ENCODE peak calls at places on chromosomes 13 and 19, in ten cellular contexts. W is T-helper 17 cell; A is stimulated activated CD4-positive, alpha-beta T cell treated with anti-CD3 and anti-CD28 coated beads, TNF-alpha, amount 100 ng/mL, for 1 hour; C is CD8-positive, alpha-beta memory T cell; E is brain pericyte; S is CD4-positive, alpha-beta T cell; K is activated naive CD4-positive, alpha-beta T cell treated with anti-CD3 and anti-CD28 coated beads, Interleukin-2, amount 10 ng/mL, durations not matched to agents 7 days and 5 days; T is activated B cell treated with CpG ODN at 0.5 μM for 24 hours; J is NCI-H345; N is activated T-helper 1 cell treated with Interleukin-2 at 50 U/mL for 16 hours. Z is an unnamed sample.

GRCh38 chr13:62014299-62014698 is 598.6 kb upstream of the PCDH20 start:
- DNase-seq in S (no peak), T (no peak), N (no peak), J (peak; percentile 43), E (no peak), A (no peak), K (no peak), W (no peak), C (no peak), Z (no peak)

GRCh38 chr19:21134934-21135366 is 6.9 kb upstream of the ZNF431 start:
- DNase-seq in W (no peak), S (no peak), K (no peak), J (no peak), N (no peak), E (no peak), T (no peak), C (no peak), A (no peak), Z (no peak)

GRCh38 chr19:19192910-19193423 is 909 bp downstream of the RFXANK start:
- DNase-seq in C (no peak), T (no peak), W (no peak), E (no peak), N (no peak), J (no peak), A (no peak), K (no peak), S (no peak), Z (no peak)

GRCh38 chr19:13154241-13154778 is 4.1 kb downstream of the IER2 start:
- DNase-seq in S (peak; percentile 47), J (no peak), W (no peak), K (peak; percentile 73), A (peak; percentile 42), T (peak; percentile 44), E (no peak), N (no peak), C (peak; percentile 51), Z (no peak)

GRCh38 chr19:5086725-5087439 is 118.0 kb downstream of the KDM4B start:
- DNase-seq in E (no peak), N (no peak), K (no peak), W (no peak), J (peak; percentile 49), S (no peak), T (no peak), C (no peak), A (no peak), Z (no peak)

GRCh38 chr19:55927991-55928390 is 4.1 kb downstream of the NLRP13 start:
- DNase-seq in C (no peak), K (no peak), N (no peak), S (no peak), W (no peak), T (no peak), J (no peak), E (no peak), A (no peak), Z (no peak)

GRCh38 chr13:98202026-98202425 is 25.0 kb upstream of the RNF113B start:
- DNase-seq in T (no peak), E (no peak), J (peak; percentile 18), S (no peak), C (no peak), A (no peak), N (no peak), W (no peak), K (no peak), Z (no peak)

GRCh38 chr19:48915757-48916156 is 15.6 kb downstream of the NUCB1 start:
- DNase-seq in K (no peak), E (no peak), A (no peak), W (no peak), T (no peak), C (no peak), S (no peak), J (peak; percentile 80), N (no peak), Z (no peak)

GRCh38 chr19:41426952-41427646 is at the start of gene B3GNT8:
- DNase-seq in C (peak; percentile 22), A (peak; percentile 16), S (peak; percentile 32), J (no peak), W (no peak), K (peak; percentile 66), N (peak; percentile 15), T (no peak), E (no peak), Z (no peak)

GRCh38 chr19:45616709-45617027 is 14.7 kb upstream of the GPR4 start:
- DNase-seq in W (no peak), J (no peak), N (no peak), S (no peak), A (no peak), C (no peak), K (no peak), E (no peak), T (no peak), Z (no peak)

GRCh38 chr13:76729690-76730089 is 156.5 kb downstream of the KCTD12 start:
- DNase-seq in E (no peak), C (no peak), K (no peak), T (no peak), J (no peak), S (no peak), N (no peak), W (no peak), A (no peak), Z (no peak)

GRCh38 chr19:16626796-16627193 is 1.2 kb downstream of the MED26 start:
- DNase-seq in A (no peak), T (no peak), N (no peak), J (no peak), C (no peak), K (peak; percentile 32), E (no peak), W (no peak), S (no peak), Z (no peak)

GRCh38 chr13:60990032-60990733 is 425.5 kb downstream of the PCDH20 start:
- DNase-seq in S (no peak), J (no peak), C (no peak), K (no peak), T (no peak), W (no peak), N (no peak), E (no peak), A (no peak), Z (no peak)

GRCh38 chr13:110354209-110354627 is 47.1 kb downstream of the COL4A2 start:
- DNase-seq in A (no peak), S (no peak), C (no peak), K (no peak), W (no peak), T (no peak), E (no peak), J (no peak), N (no peak), Z (no peak)

GRCh38 chr13:97659602-97660001 is 225.6 kb downstream of the RAP2A start:
- DNase-seq in C (no peak), N (no peak), S (no peak), A (no peak), W (no peak), K (no peak), E (no peak), J (no peak), T (no peak), Z (no peak)

GRCh38 chr19:44668985-44669764 is 2.1 kb upstream of the CEACAM19 start:
- DNase-seq in A (no peak), J (no peak), W (no peak), N (no peak), E (no peak), K (peak; percentile 34), T (no peak), S (no peak), C (no peak), Z (no peak)

GRCh38 chr19:41957838-41958366 is 1.2 kb downstream of the RABAC1 start:
- DNase-seq in N (no peak), E (peak; percentile 51), W (no peak), J (peak; percentile 62), S (peak; percentile 26), K (peak; percentile 58), A (no peak), T (no peak), C (no peak), Z (peak; percentile 59)

GRCh38 chr13:51666316-51666715 is 82.1 kb downstream of the WDFY2 start:
- DNase-seq in A (no peak), S (no peak), N (no peak), K (no peak), E (no peak), C (no peak), J (no peak), W (no peak), T (no peak), Z (no peak)

GRCh38 chr13:31970237-31970930 is 61.2 kb upstream of the FRY start:
- DNase-seq in J (no peak), N (no peak), C (no peak), A (no peak), T (no peak), E (no peak), W (no peak), S (no peak), K (no peak), Z (no peak)

GRCh38 chr13:91520952-91521351 is 122.5 kb downstream of the GPC5 start:
- DNase-seq in E (peak; percentile 48), K (no peak), A (no peak), T (no peak), N (no peak), C (no peak), W (no peak), S (no peak), J (peak; percentile 89), Z (no peak)

GRCh38 chr13:44857061-44857460 is 132.2 kb downstream of the NUFIP1 start:
- DNase-seq in J (no peak), W (no peak), T (no peak), A (no peak), K (no peak), E (no peak), C (no peak), N (no peak), S (no peak), Z (no peak)

GRCh38 chr19:48629599-48630288 is 7.4 kb downstream of the DBP start:
- DNase-seq in K (no peak), T (no peak), N (no peak), S (peak; percentile 27), W (no peak), J (no peak), E (no peak), C (no peak), A (no peak), Z (no peak)

GRCh38 chr13:35475960-35476943 is at the start of gene MAB21L1:
- DNase-seq in N (no peak), C (no peak), S (no peak), J (no peak), W (no peak), E (no peak), A (no peak), T (no peak), K (peak; percentile 42), Z (peak; percentile 49)

GRCh38 chr13:94674609-94675348 is 37.6 kb downstream of the SOX21 start:
- DNase-seq in A (peak; percentile 29), N (peak; percentile 4), S (peak; percentile 41), J (peak; percentile 73), K (peak; percentile 67), C (no peak), T (no peak), W (peak; percentile 19), E (no peak), Z (no peak)

GRCh38 chr13:95552539-95553270 is at the start of gene CLDN10:
- DNase-seq in T (no peak), N (no peak), K (no peak), E (no peak), S (no peak), J (peak; percentile 70), W (no peak), A (no peak), C (no peak), Z (no peak)

GRCh38 chr19:6842871-6843607 is 44.3 kb upstream of the ADGRE1 start:
- DNase-seq in T (no peak), K (no peak), N (no peak), J (no peak), S (no peak), E (no peak), A (no peak), W (no peak), C (no peak), Z (no peak)

GRCh38 chr13:60410299-60410698 is 13.3 kb downstream of the TDRD3 start:
- DNase-seq in C (no peak), N (no peak), A (no peak), S (no peak), K (no peak), T (no peak), W (no peak), E (no peak), J (no peak), Z (no peak)

GRCh38 chr13:35927554-35927953 is 203.6 kb downstream of the DCLK1 start:
- DNase-seq in E (no peak), T (no peak), J (no peak), N (no peak), C (no peak), S (no peak), K (no peak), A (no peak), W (no peak), Z (no peak)

Z was measured in occipital lobe.